ENCODE peak calls at places on chromosomes 6 and 20, in six cellular contexts. K, S, R, D, C and X are unnamed samples.

GRCh38 chr6:4801491-4802118 is 25.4 kb downstream of the CDYL start:
- DNase-seq in K (no peak), S (no peak), R (no peak), D (no peak), C (no peak), X (no peak)

GRCh38 chr20:38392356-38392755 is 42.8 kb downstream of the SNHG17 start:
- DNase-seq in K (no peak), S (no peak), R (no peak), D (no peak), C (no peak), X (no peak)

GRCh38 chr6:51792273-51793030 is 295.0 kb downstream of the PKHD1 start:
- DNase-seq in K (no peak), S (no peak), R (peak; percentile 56), D (peak; percentile 52), C (no peak), X (no peak)

GRCh38 chr6:131173680-131174079 is 38.4 kb downstream of the AKAP7 start:
- DNase-seq in K (peak; percentile 42), S (peak; percentile 80), R (peak; percentile 32), D (peak; percentile 86), C (no peak), X (no peak)

GRCh38 chr20:33990075-33990474 is 3.6 kb upstream of the RALY start:
- DNase-seq in K (no peak), S (no peak), R (no peak), D (no peak), C (no peak), X (no peak)

GRCh38 chr20:58623579-58624473 is 27.3 kb upstream of the STX16 start:
- DNase-seq in K (peak; percentile 97), S (peak; percentile 94), R (peak; percentile 92), D (peak; percentile 29), C (peak; percentile 62), X (peak; percentile 95)

GRCh38 chr20:57215426-57215825 is 51.0 kb downstream of the BMP7 start:
- DNase-seq in K (no peak), S (no peak), R (no peak), D (no peak), C (no peak), X (no peak)

GRCh38 chr6:122772724-122773123 is 6.8 kb upstream of the FABP7 start:
- DNase-seq in K (no peak), S (no peak), R (peak; percentile 5), D (no peak), C (no peak), X (no peak)

GRCh38 chr6:7146079-7146828 is 38.5 kb downstream of the RREB1 start:
- DNase-seq in K (peak; percentile 62), S (peak; percentile 61), R (peak; percentile 56), D (peak; percentile 80), C (no peak), X (no peak)

GRCh38 chr20:2738734-2739398 is 46.3 kb downstream of the EBF4 start:
- DNase-seq in K (no peak), S (no peak), R (no peak), D (no peak), C (no peak), X (no peak)

GRCh38 chr20:15475483-15475882 is 1097.8 kb downstream of the KIF16B start:
- DNase-seq in K (no peak), S (no peak), R (peak; percentile 43), D (no peak), C (no peak), X (no peak)

GRCh38 chr20:10625641-10626040 is 48.2 kb downstream of the JAG1 start:
- DNase-seq in K (no peak), S (no peak), R (peak; percentile 21), D (no peak), C (no peak), X (no peak)

GRCh38 chr6:45652393-45652792 is 274.7 kb upstream of the SUPT3H start:
- DNase-seq in K (no peak), S (no peak), R (no peak), D (no peak), C (no peak), X (no peak)

GRCh38 chr20:2006452-2007381 is 12.9 kb upstream of the PDYN start:
- DNase-seq in K (peak; percentile 39), S (peak; percentile 54), R (peak; percentile 56), D (no peak), C (peak; percentile 73), X (peak; percentile 29)

GRCh38 chr6:113352029-113352801 is 504.9 kb upstream of the MARCKS start:
- DNase-seq in K (peak; percentile 78), S (peak; percentile 76), R (peak; percentile 75), D (no peak), C (no peak), X (peak; percentile 93)

GRCh38 chr6:33320315-33321181 is 3.0 kb upstream of the ZBTB22 start:
- DNase-seq in K (peak; percentile 77), S (peak; percentile 93), R (peak; percentile 92), D (no peak), C (no peak), X (peak; percentile 93)

GRCh38 chr6:148837941-148838340 is 91.1 kb downstream of the UST start:
- DNase-seq in K (no peak), S (no peak), R (peak; percentile 49), D (no peak), C (no peak), X (no peak)

GRCh38 chr20:24364464-24364863 is 105.0 kb upstream of the SYNDIG1 start:
- DNase-seq in K (no peak), S (no peak), R (no peak), D (no peak), C (no peak), X (no peak)

GRCh38 chr6:167689751-167690150 is 137.0 kb upstream of the AFDN start:
- DNase-seq in K (no peak), S (peak; percentile 21), R (no peak), D (no peak), C (no peak), X (no peak)

GRCh38 chr6:47235964-47236760 is 73.5 kb downstream of the TNFRSF21 start:
- DNase-seq in K (no peak), S (no peak), R (no peak), D (no peak), C (no peak), X (no peak)

GRCh38 chr6:128519931-128520435 is 416 bp downstream of the PTPRK start:
- DNase-seq in K (no peak), S (peak; percentile 70), R (peak; percentile 75), D (peak; percentile 65), C (no peak), X (no peak)

GRCh38 chr6:167567142-167568033 is 242.5 kb downstream of the TTLL2 start:
- DNase-seq in K (no peak), S (peak; percentile 24), R (no peak), D (peak; percentile 97), C (no peak), X (no peak)

GRCh38 chr20:37807491-37807890 is 95.4 kb upstream of the VSTM2L start:
- DNase-seq in K (no peak), S (no peak), R (no peak), D (no peak), C (no peak), X (no peak)

GRCh38 chr6:138116661-138116999 is 9.4 kb upstream of the PERP start:
- DNase-seq in K (no peak), S (no peak), R (no peak), D (no peak), C (no peak), X (no peak)